ENCODE peak calls at places on chromosomes 1 and 21, in four cellular contexts. B, E, N and Y are unnamed samples.

GRCh38 chr1:10415211-10415930 is 14.9 kb upstream of the CENPS start:
- DNase-seq in B (peak), E (peak), N (no peak), Y (no peak)

GRCh38 chr1:94522304-94522703 is 19.3 kb downstream of the F3 start:
- DNase-seq in B (peak), E (peak), N (peak), Y (no peak)

GRCh38 chr1:36824390-36824861 is 209.9 kb downstream of the GRIK3 start:
- DNase-seq in B (no peak), E (no peak), N (peak), Y (no peak)

GRCh38 chr1:39017266-39017665 is 8.9 kb upstream of the NDUFS5 start:
- DNase-seq in B (no peak), E (no peak), N (no peak), Y (no peak)

GRCh38 chr1:54428838-54429513 is 22.8 kb upstream of the SSBP3 start:
- DNase-seq in B (no peak), E (no peak), N (no peak), Y (no peak)

GRCh38 chr21:30257773-30258172 is 25.0 kb downstream of the KRTAP24-1 start:
- DNase-seq in B (peak), E (peak), N (peak), Y (no peak)

GRCh38 chr1:5287178-5288155 is 633.1 kb downstream of the AJAP1 start:
- DNase-seq in B (no peak), E (no peak), N (no peak), Y (no peak)

GRCh38 chr1:26177182-26177684 is at the start of gene CNKSR1:
- DNase-seq in B (no peak), E (no peak), N (no peak), Y (no peak)

GRCh38 chr1:235913311-235913710 is 46.6 kb upstream of the LYST start:
- DNase-seq in B (peak), E (no peak), N (no peak), Y (no peak)

GRCh38 chr1:245412301-245412700 is 257.5 kb downstream of the KIF26B start:
- DNase-seq in B (no peak), E (no peak), N (no peak), Y (no peak)

GRCh38 chr1:119323216-119323982 is 45.2 kb upstream of the HAO2 start:
- DNase-seq in B (no peak), E (no peak), N (no peak), Y (no peak)

GRCh38 chr1:15508700-15509487 is 15.1 kb downstream of the CASP9 start:
- DNase-seq in B (no peak), E (no peak), N (no peak), Y (no peak)

GRCh38 chr1:201471772-201472171 is 2.8 kb upstream of the PHLDA3 start:
- DNase-seq in B (peak), E (no peak), N (no peak), Y (no peak)

GRCh38 chr21:45405271-45405818 is 380 bp downstream of the COL18A1 start:
- DNase-seq in B (peak), E (peak), N (peak), Y (no peak)

GRCh38 chr1:109910963-109911798 is 532 bp downstream of the CSF1 start:
- DNase-seq in B (no peak), E (no peak), N (peak), Y (no peak)

GRCh38 chr1:114758251-114758832 is 558 bp upstream of the CSDE1 start:
- DNase-seq in B (peak), E (no peak), N (no peak), Y (no peak)

GRCh38 chr1:82775402-82776000 is 974.8 kb downstream of the ADGRL2 start:
- DNase-seq in B (peak), E (peak), N (peak), Y (peak)

GRCh38 chr1:151705739-151706463 is 10.7 kb downstream of the CELF3 start:
- DNase-seq in B (peak), E (no peak), N (no peak), Y (no peak)

GRCh38 chr1:41333146-41333784 is 28.0 kb upstream of the FOXO6 start:
- DNase-seq in B (peak), E (peak), N (no peak), Y (peak)

GRCh38 chr1:43267818-43268425 is 1.9 kb upstream of the TMEM125 start:
- DNase-seq in B (no peak), E (no peak), N (no peak), Y (no peak)

GRCh38 chr21:25997788-25998611 is 172.6 kb downstream of the APP start:
- DNase-seq in B (no peak), E (no peak), N (no peak), Y (no peak)

GRCh38 chr1:169060010-169060722 is 46.3 kb upstream of the ATP1B1 start:
- DNase-seq in B (peak), E (no peak), N (no peak), Y (no peak)

GRCh38 chr1:82329226-82329625 is 528.5 kb downstream of the ADGRL2 start:
- DNase-seq in B (no peak), E (no peak), N (no peak), Y (no peak)

GRCh38 chr1:206464456-206464964 is 5.8 kb upstream of the IKBKE start:
- DNase-seq in B (peak), E (peak), N (no peak), Y (no peak)

GRCh38 chr21:35530726-35531125 is 481.6 kb upstream of the RUNX1 start:
- DNase-seq in B (no peak), E (no peak), N (no peak), Y (no peak)

GRCh38 chr1:16129316-16129715 is 26.6 kb downstream of the EPHA2 start:
- DNase-seq in B (no peak), E (no peak), N (no peak), Y (no peak)

GRCh38 chr1:145918992-145919939 is 749 bp upstream of the PEX11B start:
- DNase-seq in B (peak), E (peak), N (peak), Y (no peak)

GRCh38 chr1:58717979-58718378 is 18.1 kb upstream of the MYSM1 start:
- DNase-seq in B (no peak), E (no peak), N (no peak), Y (no peak)

GRCh38 chr1:172429324-172430127 is 9.0 kb downstream of the C1orf105 start:
- DNase-seq in B (peak), E (peak), N (no peak), Y (no peak)

GRCh38 chr1:232283864-232284263 is 346.1 kb downstream of the SIPA1L2 start:
- DNase-seq in B (peak), E (no peak), N (peak), Y (no peak)

GRCh38 chr1:42923367-42924248 is 35.1 kb downstream of the SLC2A1 start:
- DNase-seq in B (no peak), E (no peak), N (peak), Y (no peak)

GRCh38 chr1:222224576-222224975 is 323.3 kb downstream of the HHIPL2 start:
- DNase-seq in B (peak), E (no peak), N (no peak), Y (no peak)

GRCh38 chr1:68347415-68347814 is 102.3 kb downstream of the RPE65 start:
- DNase-seq in B (no peak), E (no peak), N (no peak), Y (no peak)

GRCh38 chr1:186577201-186577600 is 103.0 kb downstream of the PTGS2 start:
- DNase-seq in B (no peak), E (no peak), N (no peak), Y (no peak)

GRCh38 chr1:235304549-235305451 is 23.2 kb downstream of the ARID4B start:
- DNase-seq in B (no peak), E (no peak), N (no peak), Y (no peak)

GRCh38 chr1:189628857-189629256 is 848.8 kb downstream of the BRINP3 start:
- DNase-seq in B (no peak), E (no peak), N (peak), Y (no peak)

GRCh38 chr1:88998716-88999115 is 6.3 kb upstream of the KYAT3 start:
- DNase-seq in B (peak), E (peak), N (peak), Y (no peak)